ENCODE peak calls at places on chromosomes 3 and 15, in ten cellular contexts. H, U, B, S, Z, X, M, K, T and V are unnamed samples.

GRCh38 chr15:67148196-67148701 is 82.8 kb downstream of the SMAD3 start:
- DNase-seq in H (peak), U (no peak), B (no peak), S (no peak), Z (peak), X (no peak), M (no peak), K (no peak), T (no peak), V (no peak)

GRCh38 chr3:69266585-69266984 is 119.3 kb downstream of the FRMD4B start:
- DNase-seq in H (no peak), U (no peak), B (no peak), S (no peak), Z (no peak), X (no peak), M (no peak), K (no peak), T (no peak), V (no peak)

GRCh38 chr3:138921316-138922292 is 25.3 kb downstream of the FOXL2 start:
- DNase-seq in H (peak), U (no peak), B (no peak), S (no peak), Z (peak), X (no peak), M (no peak), K (no peak), T (no peak), V (no peak)

GRCh38 chr3:24670871-24671270 is 176.2 kb upstream of the THRB start:
- DNase-seq in H (no peak), U (no peak), B (no peak), S (no peak), Z (no peak), X (no peak), M (no peak), K (no peak), T (no peak), V (no peak)

GRCh38 chr15:60618206-60618605 is 139.3 kb upstream of the ICE2 start:
- DNase-seq in H (no peak), U (no peak), B (no peak), S (no peak), Z (no peak), X (no peak), M (no peak), K (no peak), T (no peak), V (no peak)

GRCh38 chr3:194120789-194121770 is 14.9 kb upstream of the HES1 start:
- DNase-seq in H (no peak), U (no peak), B (no peak), S (no peak), Z (no peak), X (no peak), M (no peak), K (no peak), T (no peak), V (no peak)

GRCh38 chr3:120113128-120114116 is 19.2 kb upstream of the GSK3B start:
- DNase-seq in H (peak), U (no peak), B (no peak), S (no peak), Z (peak), X (no peak), M (no peak), K (peak), T (no peak), V (no peak)

GRCh38 chr3:66797916-66798560 is 200.1 kb upstream of the KBTBD8 start:
- DNase-seq in H (no peak), U (no peak), B (no peak), S (peak), Z (peak), X (no peak), M (peak), K (peak), T (peak), V (peak)

GRCh38 chr15:79682285-79682684 is 214.5 kb downstream of the MTHFS start:
- DNase-seq in H (peak), U (peak), B (no peak), S (no peak), Z (peak), X (no peak), M (no peak), K (peak), T (no peak), V (no peak)

GRCh38 chr3:11195721-11196332 is 41.5 kb downstream of the HRH1 start:
- DNase-seq in H (no peak), U (no peak), B (peak), S (no peak), Z (no peak), X (no peak), M (peak), K (no peak), T (no peak), V (no peak)

GRCh38 chr3:55203006-55203405 is 275.1 kb upstream of the LRTM1 start:
- DNase-seq in H (no peak), U (no peak), B (no peak), S (no peak), Z (no peak), X (no peak), M (no peak), K (no peak), T (no peak), V (no peak)

GRCh38 chr15:86362556-86362955 is 282.9 kb downstream of the AGBL1 start:
- DNase-seq in H (no peak), U (no peak), B (peak), S (no peak), Z (peak), X (no peak), M (peak), K (no peak), T (no peak), V (no peak)

GRCh38 chr15:96209285-96209735 is 121.2 kb upstream of the NR2F2 start:
- DNase-seq in H (no peak), U (no peak), B (no peak), S (no peak), Z (no peak), X (no peak), M (no peak), K (peak), T (no peak), V (no peak)

GRCh38 chr3:12471228-12471627 is 13.1 kb upstream of the TSEN2 start:
- DNase-seq in H (no peak), U (peak), B (peak), S (no peak), Z (peak), X (no peak), M (no peak), K (no peak), T (no peak), V (no peak)

GRCh38 chr3:127480196-127480933 is 110.2 kb downstream of the TPRA1 start:
- DNase-seq in H (no peak), U (no peak), B (no peak), S (peak), Z (no peak), X (no peak), M (no peak), K (no peak), T (no peak), V (no peak)

GRCh38 chr3:42706721-42707619 is 4.4 kb upstream of the HHATL start:
- DNase-seq in H (no peak), U (no peak), B (no peak), S (no peak), Z (no peak), X (no peak), M (no peak), K (peak), T (no peak), V (no peak)

GRCh38 chr3:176951144-176951543 is 246.1 kb downstream of the TBL1XR1 start:
- DNase-seq in H (no peak), U (no peak), B (no peak), S (no peak), Z (no peak), X (no peak), M (no peak), K (no peak), T (no peak), V (no peak)

GRCh38 chr3:161139686-161140085 is 34.5 kb upstream of the B3GALNT1 start:
- DNase-seq in H (no peak), U (no peak), B (no peak), S (no peak), Z (peak), X (no peak), M (no peak), K (no peak), T (no peak), V (no peak)

GRCh38 chr3:41338276-41338675 is 139.0 kb downstream of the CTNNB1 start:
- DNase-seq in H (no peak), U (no peak), B (no peak), S (no peak), Z (peak), X (no peak), M (no peak), K (no peak), T (no peak), V (peak)

GRCh38 chr3:177835917-177836316 is 638.6 kb upstream of the TBL1XR1 start:
- DNase-seq in H (peak), U (no peak), B (no peak), S (no peak), Z (peak), X (no peak), M (no peak), K (no peak), T (no peak), V (no peak)

GRCh38 chr3:38479431-38480092 is 16.6 kb upstream of the EXOG start:
- DNase-seq in H (no peak), U (peak), B (peak), S (peak), Z (peak), X (peak), M (peak), K (peak), T (peak), V (peak)

GRCh38 chr15:74788716-74789151 is 6.9 kb downstream of the CSK start:
- DNase-seq in H (no peak), U (no peak), B (peak), S (no peak), Z (no peak), X (peak), M (no peak), K (no peak), T (no peak), V (peak)

GRCh38 chr3:74847093-74847492 is 232.6 kb upstream of the CNTN3 start:
- DNase-seq in H (no peak), U (no peak), B (no peak), S (no peak), Z (no peak), X (no peak), M (no peak), K (no peak), T (no peak), V (no peak)

GRCh38 chr3:53457068-53457467 is 37.3 kb upstream of the CACNA1D start:
- DNase-seq in H (no peak), U (no peak), B (no peak), S (no peak), Z (no peak), X (no peak), M (no peak), K (no peak), T (no peak), V (no peak)

GRCh38 chr3:177597325-177598109 is 400.2 kb upstream of the TBL1XR1 start:
- DNase-seq in H (peak), U (no peak), B (peak), S (no peak), Z (peak), X (peak), M (no peak), K (peak), T (no peak), V (no peak)

GRCh38 chr3:99747915-99748314 is 69.7 kb upstream of the CMSS1 start:
- DNase-seq in H (no peak), U (no peak), B (no peak), S (no peak), Z (peak), X (no peak), M (no peak), K (no peak), T (no peak), V (no peak)

GRCh38 chr15:32856753-32857152 is 138.9 kb downstream of the GREM1 start:
- DNase-seq in H (no peak), U (no peak), B (no peak), S (no peak), Z (no peak), X (no peak), M (no peak), K (no peak), T (no peak), V (no peak)

GRCh38 chr3:189664311-189664710 is 33.1 kb downstream of the TP63 start:
- DNase-seq in H (peak), U (peak), B (no peak), S (no peak), Z (peak), X (no peak), M (no peak), K (no peak), T (no peak), V (no peak)

GRCh38 chr3:148400754-148401153 is 296.9 kb upstream of the AGTR1 start:
- DNase-seq in H (no peak), U (no peak), B (no peak), S (no peak), Z (no peak), X (no peak), M (no peak), K (no peak), T (no peak), V (no peak)

GRCh38 chr3:52596658-52597265 is 60.4 kb downstream of the UQCC5 start:
- DNase-seq in H (no peak), U (no peak), B (no peak), S (no peak), Z (no peak), X (no peak), M (no peak), K (no peak), T (no peak), V (no peak)

GRCh38 chr3:101266566-101266965 is 53.8 kb downstream of the IMPG2 start:
- DNase-seq in H (no peak), U (no peak), B (no peak), S (no peak), Z (no peak), X (no peak), M (no peak), K (no peak), T (no peak), V (no peak)

GRCh38 chr3:172614340-172615274 is 91.4 kb upstream of the TNFSF10 start:
- DNase-seq in H (no peak), U (no peak), B (no peak), S (no peak), Z (no peak), X (no peak), M (no peak), K (no peak), T (no peak), V (no peak)

GRCh38 chr3:137972401-137972800 is 37.6 kb upstream of the CLDN18 start:
- DNase-seq in H (no peak), U (no peak), B (no peak), S (no peak), Z (no peak), X (no peak), M (no peak), K (no peak), T (no peak), V (no peak)

GRCh38 chr15:78155355-78155939 is 6.3 kb downstream of the IDH3A start:
- DNase-seq in H (no peak), U (no peak), B (no peak), S (no peak), Z (no peak), X (no peak), M (no peak), K (no peak), T (no peak), V (no peak)

GRCh38 chr15:69299451-69300128 is 878 bp downstream of the PAQR5 start:
- DNase-seq in H (no peak), U (peak), B (no peak), S (no peak), Z (no peak), X (no peak), M (no peak), K (no peak), T (no peak), V (no peak)

GRCh38 chr15:59039225-59039624 is 51.8 kb downstream of the RNF111 start:
- DNase-seq in H (no peak), U (no peak), B (no peak), S (no peak), Z (no peak), X (no peak), M (no peak), K (no peak), T (no peak), V (no peak)

GRCh38 chr15:100725121-100726069 is 123.0 kb downstream of the ASB7 start:
- DNase-seq in H (peak), U (no peak), B (no peak), S (no peak), Z (peak), X (peak), M (peak), K (peak), T (no peak), V (no peak)

GRCh38 chr3:98612587-98612986 is 19.2 kb upstream of the CPOX start:
- DNase-seq in H (no peak), U (no peak), B (peak), S (no peak), Z (peak), X (no peak), M (peak), K (peak), T (no peak), V (no peak)
- TF ChIP-seq CTCF in H (no peak), U (no peak), B (no peak), S (no peak), Z (peak), X (no peak), M (peak), K (no peak), T (peak), V (no peak)

DNA sequence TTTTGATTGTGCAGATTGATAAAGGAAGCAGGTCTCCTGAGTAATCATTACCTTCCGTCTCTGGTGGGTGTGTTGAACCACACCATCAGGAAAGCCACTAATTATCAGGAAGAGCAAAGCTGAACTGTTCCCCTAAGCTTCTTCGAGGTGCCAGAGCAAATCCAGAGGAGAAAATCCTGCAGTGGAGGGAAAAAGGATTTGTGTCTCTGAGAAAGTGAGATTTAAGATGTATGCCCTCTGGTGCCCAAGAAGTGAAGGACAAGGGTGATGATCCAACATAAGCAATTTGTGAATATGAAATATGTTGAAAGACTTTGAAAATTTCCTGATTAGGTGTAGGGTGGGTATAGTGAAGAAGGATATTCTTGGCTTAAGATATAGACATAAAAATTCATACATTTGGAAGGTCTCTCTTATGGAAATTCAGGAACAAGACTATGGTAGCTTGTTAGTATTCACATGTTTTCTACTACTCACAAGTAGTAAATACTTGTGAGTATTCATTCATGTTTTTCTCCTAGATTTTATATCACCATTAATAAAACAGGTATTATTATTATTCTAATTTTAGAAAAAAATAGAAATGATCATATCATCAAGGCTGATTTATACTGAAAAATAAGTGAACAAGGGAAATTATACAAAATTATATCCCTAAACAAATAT is 34.8 kb downstream of the COMMD2 start:
- DNase-seq in H (no peak), U (peak), B (peak), S (peak), Z (peak), X (peak), M (peak), K (peak), T (peak), V (peak)
- TF ChIP-seq CTCF in H (peak), U (peak), B (peak), S (peak), Z (peak), X (peak), M (peak), K (peak), T (peak), V (peak)

DNA sequence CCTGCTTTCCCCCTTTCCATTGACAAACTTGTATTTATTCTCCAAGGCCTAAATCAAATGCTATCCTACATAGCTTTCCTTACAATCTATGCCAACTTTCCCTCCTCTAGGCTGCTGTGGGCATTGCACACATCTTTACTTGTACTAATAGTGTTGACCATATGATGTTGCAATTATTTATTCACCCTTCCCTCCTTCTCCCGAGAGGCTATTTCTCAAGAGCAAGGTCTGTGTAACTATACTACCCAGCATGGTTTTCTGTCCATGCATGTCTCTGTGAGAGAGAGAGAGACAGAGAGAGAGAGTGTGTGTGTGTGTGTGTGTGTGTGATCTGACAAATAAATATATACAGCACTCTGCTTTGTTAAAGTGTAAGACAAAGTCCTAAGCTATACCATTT is 63.8 kb downstream of the GTPBP8 start:
- DNase-seq in H (no peak), U (no peak), B (no peak), S (no peak), Z (peak), X (no peak), M (no peak), K (no peak), T (no peak), V (no peak)
- TF ChIP-seq CTCF in H (peak), U (no peak), B (no peak), S (no peak), Z (peak), X (no peak), M (no peak), K (no peak), T (no peak), V (no peak)

DNA sequence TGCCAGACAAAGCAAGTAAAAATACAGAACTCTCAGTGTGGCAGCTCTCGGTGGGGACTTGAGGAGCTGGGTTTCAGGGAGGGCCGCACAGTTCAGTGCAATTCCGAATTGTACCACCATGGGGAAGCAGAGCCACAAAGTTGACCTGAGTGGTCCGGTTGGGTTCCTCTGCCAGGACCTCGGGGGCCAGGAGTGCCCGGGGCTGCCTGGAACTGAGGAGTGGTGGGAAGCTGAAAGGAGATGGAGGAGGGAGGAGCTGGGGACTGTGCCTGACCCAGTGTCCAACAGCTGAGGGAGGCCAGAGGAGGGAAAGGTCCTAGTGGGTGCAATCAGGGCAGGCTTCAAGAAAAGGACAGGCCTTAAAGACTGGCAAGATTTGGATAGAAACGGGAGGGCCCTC is 32.2 kb upstream of the TRH start:
- DNase-seq in H (no peak), U (peak), B (peak), S (peak), Z (peak), X (peak), M (peak), K (peak), T (peak), V (peak)
- TF ChIP-seq CTCF in H (peak), U (peak), B (peak), S (peak), Z (peak), X (peak), M (peak), K (peak), T (peak), V (peak)

GRCh38 chr3:183502237-183502636 is 53.3 kb downstream of the KLHL6 start:
- DNase-seq in H (no peak), U (no peak), B (no peak), S (no peak), Z (no peak), X (no peak), M (no peak), K (no peak), T (no peak), V (no peak)

GRCh38 chr3:183503738-183504137 is 51.8 kb downstream of the KLHL6 start:
- DNase-seq in H (no peak), U (no peak), B (no peak), S (no peak), Z (no peak), X (no peak), M (no peak), K (no peak), T (no peak), V (no peak)

GRCh38 chr3:183504597-183504996 is 50.9 kb downstream of the KLHL6 start:
- DNase-seq in H (no peak), U (no peak), B (no peak), S (no peak), Z (no peak), X (no peak), M (no peak), K (no peak), T (no peak), V (no peak)

GRCh38 chr3:183500981-183501704 is 54.4 kb downstream of the KLHL6 start:
- DNase-seq in H (no peak), U (no peak), B (no peak), S (no peak), Z (no peak), X (no peak), M (no peak), K (no peak), T (no peak), V (no peak)

DNA sequence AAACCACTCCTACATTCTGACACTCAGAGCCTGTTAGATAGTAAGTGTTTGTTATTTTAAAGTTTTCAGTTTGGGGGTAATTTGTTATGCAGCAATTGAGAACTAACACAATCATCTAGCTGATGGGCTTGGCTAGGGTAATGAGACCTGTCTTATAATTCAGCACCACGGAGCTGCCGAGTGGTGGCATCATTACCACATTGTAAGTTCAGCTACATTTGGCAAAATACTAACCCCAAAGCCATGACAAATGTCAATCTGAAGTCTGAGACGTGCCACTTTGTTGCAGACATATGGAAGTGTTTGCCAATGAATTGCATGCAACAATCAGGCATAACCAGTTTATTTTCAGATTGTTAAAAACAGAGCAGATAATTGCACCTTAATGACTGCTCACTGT is 52.7 kb downstream of the KLHL6 start:
- DNase-seq in H (no peak), U (no peak), B (no peak), S (no peak), Z (peak), X (no peak), M (no peak), K (no peak), T (no peak), V (no peak)
- TF ChIP-seq CTCF in H (no peak), U (peak), B (no peak), S (no peak), Z (peak), X (no peak), M (peak), K (peak), T (no peak), V (no peak)